ENCODE peak calls at places on chromosomes 7 and 10, in six cellular contexts. One of them, this sample, is unnamed.

GRCh38 chr10:132714906-132715790 is 70.8 kb downstream of the NKX6-2 start:
- DNase-seq in IMR-90: no peak
- DNase-seq in neuronal stem cell: no peak
- DNase-seq in H1: no peak
- DNase-seq in H9: no peak
- DNase-seq in mesenchymal stem cell: no peak
- DNase-seq in this sample: no peak

GRCh38 chr10:93294004-93294403 is 188.1 kb downstream of the MYOF start:
- DNase-seq in neuronal stem cell: no peak
- DNase-seq in H1: no peak
- DNase-seq in H9: no peak
- DNase-seq in mesenchymal stem cell: no peak
- DNase-seq in IMR-90: no peak
- DNase-seq in this sample: no peak

GRCh38 chr7:91434821-91435220 is 170.6 kb downstream of the FZD1 start:
- DNase-seq in H1: no peak
- DNase-seq in IMR-90: no peak
- DNase-seq in H9: no peak
- DNase-seq in mesenchymal stem cell: no peak
- DNase-seq in neuronal stem cell: no peak
- DNase-seq in this sample: peak; percentile 65

GRCh38 chr7:116548506-116548905 is 23.7 kb downstream of the CAV1 start:
- DNase-seq in IMR-90: no peak
- DNase-seq in neuronal stem cell: no peak
- DNase-seq in H1: no peak
- DNase-seq in mesenchymal stem cell: no peak
- DNase-seq in H9: no peak
- DNase-seq in this sample: no peak

GRCh38 chr7:23377134-23377533 is 78.0 kb downstream of the MALSU1 start:
- DNase-seq in mesenchymal stem cell: peak; percentile 76
- DNase-seq in H1: no peak
- DNase-seq in neuronal stem cell: no peak
- DNase-seq in IMR-90: peak; percentile 74
- DNase-seq in H9: no peak
- DNase-seq in this sample: no peak

GRCh38 chr7:106178593-106179134 is 66.6 kb upstream of the SYPL1 start:
- DNase-seq in H1: no peak
- DNase-seq in mesenchymal stem cell: no peak
- DNase-seq in neuronal stem cell: no peak
- DNase-seq in H9: no peak
- DNase-seq in IMR-90: peak; percentile 57
- DNase-seq in this sample: no peak

GRCh38 chr10:74921744-74922143 is 95.3 kb downstream of the KAT6B start:
- DNase-seq in mesenchymal stem cell: no peak
- DNase-seq in neuronal stem cell: peak; percentile 62
- DNase-seq in H9: no peak
- DNase-seq in H1: no peak
- DNase-seq in IMR-90: peak; percentile 12
- DNase-seq in this sample: no peak

GRCh38 chr10:28845009-28845682 is 167.8 kb downstream of the BAMBI start:
- DNase-seq in neuronal stem cell: no peak
- DNase-seq in H1: no peak
- DNase-seq in IMR-90: peak; percentile 85
- DNase-seq in H9: no peak
- DNase-seq in mesenchymal stem cell: peak; percentile 92
- DNase-seq in this sample: no peak

GRCh38 chr10:106387063-106387462 is 777.4 kb downstream of the SORCS1 start:
- DNase-seq in H1: no peak
- DNase-seq in H9: no peak
- DNase-seq in neuronal stem cell: no peak
- DNase-seq in IMR-90: peak; percentile 35
- DNase-seq in mesenchymal stem cell: no peak
- DNase-seq in this sample: no peak

DNA sequence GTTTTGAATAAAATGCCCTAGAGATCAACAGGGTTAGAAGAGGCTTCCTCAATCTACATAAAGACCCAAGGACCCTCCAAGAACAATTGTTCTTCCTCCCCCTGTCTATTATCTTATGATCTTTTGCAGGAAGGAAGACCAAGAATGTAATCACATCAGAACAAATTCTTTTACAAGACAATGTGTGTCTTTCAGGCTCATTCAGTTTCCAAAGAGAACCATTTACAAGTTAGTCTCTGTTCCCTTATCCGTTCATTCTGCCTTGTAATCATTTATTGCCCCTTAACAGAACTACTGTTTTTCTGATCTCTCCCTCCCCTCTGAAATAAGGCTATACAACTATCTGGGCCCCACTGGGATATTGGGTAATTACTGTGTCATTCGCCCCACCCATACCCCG is 5.6 kb upstream of the MKRN1 start:
- DNase-seq in H9: no peak
- DNase-seq in mesenchymal stem cell: no peak
- DNase-seq in IMR-90: no peak
- DNase-seq in neuronal stem cell: no peak
- DNase-seq in H1: no peak
- DNase-seq in this sample: no peak
- H3K18ac ChIP-seq in H9: no peak overlapping the region
- H3K18ac ChIP-seq in mesenchymal stem cell: no peak overlapping the region
- H3K18ac ChIP-seq in IMR-90: no peak overlapping the region
- H3K18ac ChIP-seq in neuronal stem cell: no peak overlapping the region
- H3K18ac ChIP-seq in H1: no peak overlapping the region
- H3K18ac ChIP-seq in this sample: no peak overlapping the region

GRCh38 chr10:96586419-96587254 is at the start of gene TM9SF3:
- DNase-seq in mesenchymal stem cell: peak; percentile 91
- DNase-seq in neuronal stem cell: peak; percentile 86
- DNase-seq in H1: no peak
- DNase-seq in H9: peak; percentile 85
- DNase-seq in IMR-90: peak; percentile 83
- DNase-seq in this sample: peak; percentile 79
- H2AFZ ChIP-seq in mesenchymal stem cell: peak within 1 kb of the TSS; percentile 98
- H2AFZ ChIP-seq in neuronal stem cell: peak within 1 kb of the TSS; percentile 96
- H2AFZ ChIP-seq in H1: peak within 1 kb of the TSS; percentile 75
- H2AFZ ChIP-seq in H9: no peak within 1 kb of the TSS
- H2AFZ ChIP-seq in IMR-90: peak within 1 kb of the TSS; percentile 93
- H2AFZ ChIP-seq in this sample: peak within 1 kb of the TSS; percentile 99

DNA sequence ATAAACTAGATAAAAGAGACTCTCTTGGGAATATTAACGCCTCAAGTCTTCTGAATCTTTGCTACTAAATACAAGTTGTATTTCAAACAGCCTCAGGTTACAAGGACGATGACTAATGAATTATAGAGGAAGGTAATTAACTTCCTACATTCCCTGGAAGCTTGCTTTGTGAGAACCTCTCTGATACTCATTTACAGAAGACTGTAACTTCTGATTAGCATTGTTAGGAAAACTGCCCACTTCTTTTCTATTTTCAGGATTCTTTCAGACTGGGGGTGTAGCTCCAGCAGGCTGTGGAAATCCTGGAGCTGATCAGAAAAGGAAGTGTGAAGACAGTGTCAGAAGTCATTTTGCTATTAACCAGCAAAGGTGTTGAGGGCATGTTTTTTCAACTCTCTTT is 316.7 kb upstream of the NPSR1 start:
- DNase-seq in H9: no peak
- DNase-seq in H1: no peak
- DNase-seq in IMR-90: no peak
- DNase-seq in mesenchymal stem cell: no peak
- DNase-seq in neuronal stem cell: no peak
- DNase-seq in this sample: no peak
- H3K18ac ChIP-seq in H9: no peak overlapping the region
- H3K18ac ChIP-seq in H1: no peak overlapping the region
- H3K18ac ChIP-seq in IMR-90: no peak overlapping the region
- H3K18ac ChIP-seq in mesenchymal stem cell: no peak overlapping the region
- H3K18ac ChIP-seq in neuronal stem cell: no peak overlapping the region
- H3K18ac ChIP-seq in this sample: no peak overlapping the region

DNA sequence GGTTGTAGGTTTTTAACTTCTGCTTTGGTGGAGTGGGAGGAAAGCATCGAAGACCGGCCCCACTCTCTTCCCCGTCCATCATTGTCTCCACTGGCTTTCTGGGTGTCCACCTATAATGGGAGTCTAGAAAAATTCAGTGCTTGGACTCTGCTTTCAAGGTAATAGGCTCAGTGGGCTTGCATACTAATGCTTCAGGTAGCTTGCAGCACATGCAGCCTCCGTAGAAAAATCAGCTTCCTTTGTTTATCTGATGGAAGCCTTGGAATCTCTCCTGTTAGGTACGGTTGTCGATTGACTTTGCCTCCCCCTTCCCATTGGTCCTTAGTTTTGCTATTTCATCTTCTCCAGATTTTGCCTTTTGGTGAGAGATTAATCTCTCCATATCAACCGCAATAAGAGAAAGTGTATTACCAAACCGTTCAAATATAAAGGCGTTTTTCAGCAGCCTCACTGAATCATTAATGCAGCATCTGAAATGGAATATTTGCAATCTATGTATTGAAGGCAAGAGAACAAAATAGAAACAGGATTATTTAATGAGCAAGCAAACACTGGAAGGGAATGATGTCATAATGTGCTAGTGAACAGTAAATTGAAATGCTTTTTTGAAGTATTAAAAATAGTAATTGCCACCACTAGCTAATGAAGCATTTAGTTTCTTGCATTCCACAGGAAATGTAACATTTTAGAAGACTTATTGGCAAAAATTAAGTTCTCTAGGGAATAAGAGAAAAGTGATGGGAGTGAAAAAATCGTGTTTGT is 944 bp downstream of the AVL9 start:
- DNase-seq in mesenchymal stem cell: peak; percentile 35
- DNase-seq in H9: no peak
- DNase-seq in IMR-90: no peak
- DNase-seq in H1: no peak
- DNase-seq in neuronal stem cell: no peak
- DNase-seq in this sample: no peak
- H2AFZ ChIP-seq in mesenchymal stem cell: no peak overlapping the region
- H2AFZ ChIP-seq in H9: no peak overlapping the region
- H2AFZ ChIP-seq in IMR-90: peak overlapping the region; percentile 96
- H2AFZ ChIP-seq in H1: no peak overlapping the region
- H2AFZ ChIP-seq in neuronal stem cell: peak overlapping the region; percentile 98
- H2AFZ ChIP-seq in this sample: no peak overlapping the region

GRCh38 chr10:36493511-36493880 is 631.9 kb upstream of the ANKRD30A start:
- DNase-seq in neuronal stem cell: no peak
- DNase-seq in IMR-90: peak; percentile 70
- DNase-seq in mesenchymal stem cell: peak; percentile 56
- DNase-seq in H1: no peak
- DNase-seq in H9: no peak
- DNase-seq in this sample: no peak

GRCh38 chr10:36492590-36493510 is 632.5 kb upstream of the ANKRD30A start:
- DNase-seq in neuronal stem cell: no peak
- DNase-seq in mesenchymal stem cell: peak; percentile 46
- DNase-seq in H1: no peak
- DNase-seq in IMR-90: peak; percentile 84
- DNase-seq in H9: no peak
- DNase-seq in this sample: no peak

GRCh38 chr10:36489928-36490279 is 635.5 kb upstream of the ANKRD30A start:
- DNase-seq in H1: no peak
- DNase-seq in neuronal stem cell: no peak
- DNase-seq in H9: no peak
- DNase-seq in mesenchymal stem cell: peak; percentile 44
- DNase-seq in IMR-90: peak; percentile 86
- DNase-seq in this sample: no peak

GRCh38 chr10:36488579-36488978 is 636.8 kb upstream of the ANKRD30A start:
- DNase-seq in H9: no peak
- DNase-seq in neuronal stem cell: no peak
- DNase-seq in IMR-90: no peak
- DNase-seq in H1: no peak
- DNase-seq in mesenchymal stem cell: no peak
- DNase-seq in this sample: no peak

DNA sequence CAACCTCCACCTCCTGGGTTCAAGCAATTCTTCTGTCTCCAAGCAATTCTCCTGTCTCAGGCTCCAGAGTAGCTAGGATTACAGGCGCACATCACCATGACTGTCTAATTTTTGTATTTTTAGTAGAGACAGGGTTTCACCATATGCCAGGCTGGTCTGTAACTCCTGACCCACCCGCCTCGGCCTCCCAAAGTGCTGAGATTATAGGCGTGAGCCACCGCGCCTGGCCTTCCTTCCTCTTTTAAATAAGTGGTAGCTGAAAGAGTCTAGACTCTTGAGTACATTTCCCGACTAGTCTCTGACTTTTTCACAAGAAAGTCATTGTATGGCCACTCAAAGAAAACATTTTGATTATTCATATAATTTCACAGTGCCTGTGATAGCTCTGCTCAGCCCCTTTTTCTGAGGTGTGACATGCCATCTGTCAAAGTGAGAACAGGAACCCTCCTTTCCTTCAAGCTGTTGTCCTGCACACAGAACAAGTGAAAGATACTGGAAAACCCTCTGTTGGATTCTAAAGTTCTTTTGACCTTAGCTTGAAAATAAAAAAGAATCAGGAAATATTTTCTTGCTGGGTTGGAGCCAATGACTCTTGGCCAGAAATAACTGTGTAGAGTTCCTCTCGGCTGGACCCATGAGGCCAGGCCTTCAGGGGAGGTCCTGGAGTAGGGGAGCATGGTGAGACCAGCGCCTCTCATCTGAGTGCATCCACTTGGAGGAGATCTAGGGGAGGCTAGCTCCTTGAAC is 636.0 kb upstream of the ANKRD30A start:
- DNase-seq in H9: no peak
- DNase-seq in neuronal stem cell: no peak
- DNase-seq in H1: no peak
- DNase-seq in mesenchymal stem cell: no peak
- DNase-seq in IMR-90: peak; percentile 23
- DNase-seq in this sample: no peak
- H3K18ac ChIP-seq in H9: no peak overlapping the region
- H3K18ac ChIP-seq in neuronal stem cell: peak overlapping the region; percentile 24
- H3K18ac ChIP-seq in H1: no peak overlapping the region
- H3K18ac ChIP-seq in mesenchymal stem cell: peak overlapping the region; percentile 93
- H3K18ac ChIP-seq in IMR-90: peak overlapping the region; percentile 78
- H3K18ac ChIP-seq in this sample: no peak overlapping the region

GRCh38 chr10:112271982-112272381 is 11.2 kb upstream of the TECTB start:
- DNase-seq in neuronal stem cell: no peak
- DNase-seq in mesenchymal stem cell: no peak
- DNase-seq in IMR-90: peak; percentile 85
- DNase-seq in H1: no peak
- DNase-seq in H9: no peak
- DNase-seq in this sample: peak; percentile 80
- H2AFZ ChIP-seq in neuronal stem cell: no peak overlapping the region
- H2AFZ ChIP-seq in mesenchymal stem cell: no peak overlapping the region
- H2AFZ ChIP-seq in IMR-90: no peak overlapping the region
- H2AFZ ChIP-seq in H1: peak overlapping the region; percentile 23
- H2AFZ ChIP-seq in H9: no peak overlapping the region
- H2AFZ ChIP-seq in this sample: no peak overlapping the region

GRCh38 chr7:141362580-141363435 is 188.4 kb upstream of the AGK start:
- DNase-seq in H1: no peak
- DNase-seq in neuronal stem cell: no peak
- DNase-seq in IMR-90: peak; percentile 29
- DNase-seq in mesenchymal stem cell: peak; percentile 75
- DNase-seq in H9: no peak
- DNase-seq in this sample: peak; percentile 33
- H3K18ac ChIP-seq in H1: peak overlapping the region; percentile 39
- H3K18ac ChIP-seq in neuronal stem cell: peak overlapping the region; percentile 32
- H3K18ac ChIP-seq in IMR-90: no peak overlapping the region
- H3K18ac ChIP-seq in mesenchymal stem cell: peak overlapping the region; percentile 38
- H3K18ac ChIP-seq in H9: no peak overlapping the region
- H3K18ac ChIP-seq in this sample: no peak overlapping the region